ENCODE peak calls at places on chromosome 13, in four cellular contexts. N is GM12878, W is A549, L is IMR-90. M is an unnamed sample.

GRCh38 chr13:96025283-96025682 is 27.9 kb downstream of the UGGT2 start:
- DNase-seq in N (no peak), W (no peak), L (no peak), M (no peak)

GRCh38 chr13:105774739-105775460 is 760.6 kb downstream of the EFNB2 start:
- DNase-seq in W (peak), L (peak), N (no peak), M (no peak)

GRCh38 chr13:37023871-37024270 is 23.3 kb downstream of the EXOSC8 start:
- DNase-seq in N (no peak), W (no peak), L (peak), M (no peak)

GRCh38 chr13:91701975-91702374 is 303.6 kb downstream of the GPC5 start:
- DNase-seq in W (no peak), L (no peak), N (no peak), M (no peak)

GRCh38 chr13:49446473-49446872 is 2.4 kb downstream of the SETDB2 start:
- DNase-seq in L (no peak), W (no peak), N (no peak), M (no peak)

GRCh38 chr13:101545521-101545920 is 93.0 kb downstream of the ITGBL1 start:
- DNase-seq in W (no peak), L (peak), N (no peak), M (no peak)

GRCh38 chr13:114079601-114080536 is 52.6 kb downstream of the RASA3 start:
- DNase-seq in N (no peak), W (no peak), L (no peak), M (no peak)

GRCh38 chr13:30581582-30581981 is 36.1 kb upstream of the USPL1 start:
- DNase-seq in W (no peak), N (no peak), L (peak), M (no peak)

GRCh38 chr13:45046445-45046844 is 57.1 kb downstream of the GPALPP1 start:
- DNase-seq in N (no peak), W (no peak), L (no peak), M (no peak)

GRCh38 chr13:114108894-114109293 is 23.5 kb downstream of the RASA3 start:
- DNase-seq in L (no peak), W (no peak), N (no peak), M (no peak)

GRCh38 chr13:94346261-94347019 is 133.0 kb downstream of the DCT start:
- DNase-seq in L (no peak), W (no peak), N (no peak), M (no peak)

GRCh38 chr13:43676320-43676719 is 110.5 kb downstream of the ENOX1 start:
- DNase-seq in L (no peak), N (peak), W (no peak), M (no peak)
- TF ChIP-seq RAD21 in L (no peak), N (no peak), W (no peak), M (no peak)

DNA sequence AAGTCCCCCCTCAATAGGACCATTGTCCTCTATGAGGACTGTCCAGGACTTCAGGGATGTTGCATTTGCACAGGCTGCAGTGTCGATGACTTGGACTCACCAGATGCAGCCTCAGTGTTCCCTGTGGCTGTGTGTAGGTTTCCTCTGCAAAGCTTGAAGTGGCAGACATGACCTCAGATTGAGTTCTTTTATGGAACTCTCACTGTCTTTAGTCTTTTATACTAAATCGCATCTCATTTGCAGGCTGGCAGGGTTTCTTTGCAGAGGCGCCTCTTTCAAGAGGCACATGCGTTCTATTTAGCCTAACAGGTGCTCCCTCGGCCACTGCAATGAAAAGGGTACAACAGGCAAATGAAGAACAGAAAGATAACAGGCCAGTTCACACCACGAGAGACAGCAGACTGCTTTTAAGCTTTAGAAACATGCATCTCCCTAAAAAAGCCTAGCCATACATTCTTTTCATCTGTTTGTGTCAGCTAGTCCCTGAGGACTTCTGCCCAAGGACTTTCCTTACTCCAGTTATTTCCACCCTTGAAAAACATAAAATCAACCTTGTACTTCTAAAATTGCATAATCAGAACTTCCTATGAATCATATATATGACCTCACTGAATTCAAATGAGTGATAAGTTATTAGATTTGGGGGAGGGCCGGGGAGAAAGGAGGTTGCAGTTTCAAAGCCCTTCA is 118.4 kb downstream of the RAB20 start:
- DNase-seq in N (no peak), W (no peak), L (peak), M (no peak)
- TF ChIP-seq RAD21 in N (no peak), W (no peak), L (no peak), M (no peak)

DNA sequence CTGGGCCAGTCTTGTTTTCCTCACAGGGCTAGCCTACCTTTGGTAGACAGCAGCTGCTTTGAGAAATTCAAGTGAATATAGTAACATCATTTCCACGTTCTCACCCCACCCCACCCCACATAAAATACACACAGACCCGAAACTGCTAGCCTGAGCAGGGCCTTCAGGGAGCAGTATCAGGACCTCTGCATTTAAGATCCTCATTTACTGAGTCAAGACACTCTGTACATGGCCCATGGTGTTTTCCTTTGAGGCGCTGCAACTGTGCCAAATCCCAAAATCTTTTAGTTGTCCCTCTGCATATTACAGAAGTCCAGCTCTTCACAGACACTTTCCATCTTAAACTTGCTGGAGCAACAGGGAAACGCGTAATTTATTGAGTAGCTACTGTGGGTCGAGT is 43.0 kb downstream of the ESD start:
- DNase-seq in L (no peak), W (no peak), N (no peak), M (no peak)
- TF ChIP-seq RAD21 in L (no peak), W (no peak), N (no peak), M (no peak)

GRCh38 chr13:81382236-81382635 is 1041.3 kb upstream of the SPRY2 start:
- DNase-seq in N (no peak), L (no peak), W (no peak), M (no peak)

GRCh38 chr13:81381560-81381959 is 1040.6 kb upstream of the SPRY2 start:
- DNase-seq in L (no peak), W (no peak), N (no peak), M (no peak)

GRCh38 chr13:81388400-81388799 is 1047.5 kb upstream of the SPRY2 start:
- DNase-seq in L (no peak), N (no peak), W (no peak), M (no peak)

GRCh38 chr13:81379183-81379582 is 1038.3 kb upstream of the SPRY2 start:
- DNase-seq in L (no peak), W (no peak), N (no peak), M (no peak)

DNA sequence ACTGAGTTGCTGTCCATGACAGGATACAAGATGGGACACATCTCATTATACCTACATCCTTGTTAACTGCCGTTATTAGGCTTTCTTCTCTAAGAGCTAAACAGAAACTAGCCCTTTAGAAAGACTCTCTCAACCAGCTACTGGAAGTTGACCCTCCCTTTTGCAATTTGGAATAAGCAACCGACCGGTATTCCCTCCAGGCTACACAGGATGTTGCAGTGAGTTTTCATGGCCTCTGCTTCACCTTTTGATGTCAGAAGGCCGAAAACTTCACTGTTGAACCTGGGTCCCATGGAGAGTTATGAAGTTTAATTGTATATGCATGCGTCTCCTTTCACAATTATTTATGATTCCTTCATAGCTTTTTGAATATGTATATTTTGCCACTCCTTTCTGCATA is 1042.5 kb upstream of the SPRY2 start:
- DNase-seq in W (no peak), L (no peak), N (no peak), M (no peak)
- TF ChIP-seq RAD21 in W (no peak), L (no peak), N (no peak), M (no peak)

GRCh38 chr13:23067129-23067528 is 113.7 kb upstream of the SGCG start:
- DNase-seq in L (no peak), N (no peak), W (no peak), M (no peak)

GRCh38 chr13:23074054-23074805 is 106.5 kb upstream of the SGCG start:
- DNase-seq in W (no peak), N (no peak), L (peak), M (no peak)

GRCh38 chr13:23069571-23069970 is 111.2 kb upstream of the SGCG start:
- DNase-seq in N (no peak), W (no peak), L (peak), M (no peak)
- TF ChIP-seq RAD21 in N (no peak), W (no peak), L (no peak), M (no peak)